ENCODE peak calls at places on chromosomes 5 and 9, in four cellular contexts. Q is GM13977, N is nephron progenitor cell, E is kidney tubule cell. J is an unnamed sample.

GRCh38 chr5:142829821-142830220 is 59.6 kb downstream of the ARHGAP26 start:
- DNase-seq in Q (no peak), N (no peak), E (no peak), J (no peak)

GRCh38 chr9:92966518-92966800 is 19.1 kb downstream of the FGD3 start:
- DNase-seq in Q (no peak), N (no peak), E (no peak), J (no peak)

GRCh38 chr5:53908752-53909151 is 348.3 kb downstream of the NDUFS4 start:
- DNase-seq in Q (no peak), N (no peak), E (no peak), J (no peak)

GRCh38 chr5:17228833-17229291 is 11.4 kb downstream of the BASP1 start:
- DNase-seq in Q (peak), N (no peak), E (peak), J (no peak)

GRCh38 chr5:9903806-9904205 is 273.7 kb upstream of the TAS2R1 start:
- DNase-seq in Q (no peak), N (no peak), E (peak), J (no peak)

GRCh38 chr5:141850183-141850768 is 27.9 kb downstream of the PCDH1 start:
- DNase-seq in Q (peak), N (no peak), E (peak), J (no peak)

GRCh38 chr5:56447232-56447631 is 214.1 kb upstream of the ANKRD55 start:
- DNase-seq in Q (no peak), N (no peak), E (peak), J (no peak)

GRCh38 chr5:17355585-17356346 is 138.3 kb downstream of the BASP1 start:
- DNase-seq in Q (no peak), N (no peak), E (peak), J (no peak)

GRCh38 chr9:116278326-116278725 is 124.7 kb downstream of the PAPPA start:
- DNase-seq in Q (no peak), N (no peak), E (peak), J (no peak)

GRCh38 chr5:173868096-173868879 is 19.9 kb upstream of the CPEB4 start:
- DNase-seq in Q (no peak), N (no peak), E (peak), J (no peak)

GRCh38 chr9:86333651-86334050 is 20.6 kb downstream of the TUT7 start:
- DNase-seq in Q (no peak), N (no peak), E (no peak), J (no peak)

GRCh38 chr9:92671323-92671722 is 1.4 kb upstream of the IPPK start:
- DNase-seq in Q (no peak), N (no peak), E (peak), J (no peak)

GRCh38 chr5:2149196-2149541 is 266.4 kb upstream of the IRX4 start:
- DNase-seq in Q (no peak), N (no peak), E (peak), J (no peak)

GRCh38 chr9:128722380-128723351 is 1.3 kb downstream of the ZDHHC12 start:
- DNase-seq in Q (no peak), N (no peak), E (no peak), J (no peak)

GRCh38 chr5:116516021-116516420 is 58.6 kb downstream of the SEMA6A start:
- DNase-seq in Q (no peak), N (no peak), E (no peak), J (no peak)

GRCh38 chr5:35345222-35345621 is 114.9 kb upstream of the PRLR start:
- DNase-seq in Q (no peak), N (no peak), E (peak), J (no peak)

GRCh38 chr5:32642276-32643002 is 57.1 kb downstream of the SUB1 start:
- DNase-seq in Q (no peak), N (no peak), E (peak), J (no peak)

GRCh38 chr9:88953401-88954029 is 37.8 kb upstream of the S1PR3 start:
- DNase-seq in Q (no peak), N (no peak), E (peak), J (no peak)

GRCh38 chr9:110156902-110157301 is 51.1 kb downstream of the C9orf152 start:
- DNase-seq in Q (peak), N (no peak), E (no peak), J (peak)

GRCh38 chr5:170338933-170339779 is 41.6 kb upstream of the LCP2 start:
- DNase-seq in Q (peak), N (no peak), E (no peak), J (no peak)

GRCh38 chr5:38187532-38187931 is 70.8 kb upstream of the EGFLAM start:
- DNase-seq in Q (no peak), N (no peak), E (no peak), J (no peak)

GRCh38 chr5:850511-851006 is at the start of gene ZDHHC11:
- DNase-seq in Q (no peak), N (peak), E (no peak), J (no peak)

GRCh38 chr5:15383469-15383868 is 116.5 kb upstream of the FBXL7 start:
- DNase-seq in Q (no peak), N (no peak), E (peak), J (no peak)